ENCODE peak calls at places on chromosomes 4 and X, in six cellular contexts. V is fibroblast of lung, I is heart right ventricle, G is astrocyte, U is left ventricle myocardium inferior, C is WERI-Rb-1. E is an unnamed sample.

GRCh38 chr4:74531952-74532794 is 87.2 kb downstream of the AREG start:
- DNase-seq in G (peak; percentile 54), I (no peak), C (peak; percentile 26), U (no peak), V (peak; percentile 98), E (peak; percentile 87)

GRCh38 chr4:114945616-114946015 is 167.8 kb downstream of the NDST4 start:
- DNase-seq in V (no peak), C (no peak), G (no peak), I (no peak), U (no peak), E (no peak)

GRCh38 chr4:136036744-136037143 is 1495.5 kb downstream of the PCDH18 start:
- DNase-seq in U (no peak), C (no peak), V (peak; percentile 97), I (no peak), G (peak; percentile 74), E (peak; percentile 63)

GRCh38 chrX:281166-281999 is at the start of gene PLCXD1:
- DNase-seq in I (no peak), U (peak; percentile 24), C (peak; percentile 92), G (no peak), V (peak; percentile 66), E (peak; percentile 36)

GRCh38 chr4:142043509-142043908 is 407.1 kb downstream of the IL15 start:
- DNase-seq in V (peak; percentile 59), C (no peak), U (no peak), G (peak; percentile 57), I (no peak), E (peak; percentile 86)

GRCh38 chrX:48045410-48046311 is 25.8 kb downstream of the ZNF630 start:
- DNase-seq in C (no peak), G (peak; percentile 83), U (peak; percentile 50), I (peak; percentile 27), V (peak; percentile 36), E (peak; percentile 77)

GRCh38 chr4:38873290-38873949 is 5.8 kb downstream of the FAM114A1 start:
- DNase-seq in I (no peak), G (no peak), V (no peak), U (no peak), C (no peak), E (no peak)

GRCh38 chr4:8267077-8267476 is 2.5 kb upstream of the HTRA3 start:
- DNase-seq in U (peak; percentile 87), G (no peak), I (peak; percentile 85), V (peak; percentile 55), C (peak; percentile 64), E (peak; percentile 33)

GRCh38 chr4:48081196-48081595 is 52.9 kb downstream of the TXK start:
- DNase-seq in U (no peak), I (no peak), V (no peak), C (no peak), G (peak; percentile 42), E (peak; percentile 4)

GRCh38 chr4:186557061-186557460 is 1.7 kb upstream of the MTNR1A start:
- DNase-seq in V (no peak), C (no peak), G (no peak), U (no peak), I (no peak), E (no peak)

GRCh38 chr4:7556558-7556957 is 121.8 kb upstream of the PSAPL1 start:
- DNase-seq in U (no peak), C (no peak), V (no peak), I (no peak), G (no peak), E (no peak)

GRCh38 chr4:37976513-37976912 is 16.3 kb downstream of the PTTG2 start:
- DNase-seq in I (no peak), U (no peak), C (no peak), V (peak; percentile 11), G (no peak), E (no peak)

GRCh38 chr4:88211473-88212252 is 53.2 kb upstream of the ABCG2 start:
- DNase-seq in U (no peak), I (no peak), C (peak; percentile 15), V (peak; percentile 59), G (peak; percentile 13), E (peak; percentile 46)

GRCh38 chr4:41290486-41290885 is 33.8 kb downstream of the UCHL1 start:
- DNase-seq in V (no peak), G (no peak), I (peak; percentile 25), C (no peak), U (peak; percentile 31), E (no peak)

GRCh38 chr4:158121203-158121586 is 51.6 kb downstream of the GASK1B start:
- DNase-seq in I (no peak), G (peak; percentile 99), C (no peak), V (peak; percentile 100), U (no peak), E (peak; percentile 99)

GRCh38 chr4:6706173-6706572 is 3.5 kb downstream of the MRFAP1L1 start:
- DNase-seq in U (no peak), G (no peak), V (no peak), I (no peak), C (no peak), E (no peak)

GRCh38 chrX:40244980-40245379 is 147.2 kb upstream of the BCOR start:
- DNase-seq in C (peak; percentile 50), V (peak; percentile 23), G (peak; percentile 35), U (no peak), I (no peak), E (peak; percentile 14)

GRCh38 chrX:118205421-118205820 is 88.8 kb upstream of the KLHL13 start:
- DNase-seq in G (no peak), I (no peak), U (no peak), C (no peak), V (no peak), E (no peak)

GRCh38 chr4:13285336-13285735 is 198.8 kb downstream of the RAB28 start:
- DNase-seq in U (no peak), V (no peak), G (peak; percentile 47), C (no peak), I (no peak), E (no peak)

GRCh38 chr4:125334936-125335335 is 20.2 kb downstream of the FAT4 start:
- DNase-seq in V (no peak), C (no peak), G (no peak), I (no peak), U (no peak), E (no peak)

GRCh38 chr4:57090099-57090498 is 20.1 kb downstream of the IGFBP7 start:
- DNase-seq in G (no peak), V (no peak), U (no peak), C (no peak), I (no peak), E (no peak)

GRCh38 chr4:176210101-176210500 is 14.7 kb upstream of the SPATA4 start:
- DNase-seq in U (no peak), G (no peak), V (no peak), I (no peak), C (no peak), E (no peak)

DNA sequence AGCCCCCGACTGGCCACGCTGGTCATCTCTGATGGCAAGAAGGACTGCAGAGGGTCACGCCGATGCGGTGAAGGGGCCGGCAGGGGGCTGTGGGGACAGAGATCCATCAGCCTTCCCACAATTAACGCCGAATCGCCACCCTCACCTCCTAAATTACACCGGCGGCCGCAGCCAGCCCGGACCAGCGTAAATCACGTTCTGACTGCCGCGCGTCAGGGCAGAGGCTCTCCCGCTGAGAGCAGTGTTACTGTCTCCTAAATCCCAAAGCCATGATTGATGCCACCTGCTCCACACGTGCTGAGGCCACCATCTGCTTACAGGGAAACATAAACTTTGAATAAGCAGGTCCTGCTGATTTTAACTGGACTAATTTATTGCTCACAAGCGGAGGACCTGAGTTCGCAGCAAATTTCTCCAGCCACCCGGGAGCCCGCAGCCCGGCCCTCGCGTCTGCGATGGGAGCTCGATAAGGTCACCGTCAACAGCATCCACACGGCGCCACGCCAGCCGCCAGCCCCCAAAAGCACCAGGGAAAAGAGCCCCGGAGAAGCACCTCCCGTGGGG is 127.3 kb upstream of the NKX1-1 start:
- DNase-seq in G (no peak), C (peak; percentile 92), U (peak; percentile 7), I (peak; percentile 3), V (no peak), E (peak; percentile 2)
- H3K27me3 ChIP-seq in G (peaks cover 11% of the 10 kb centered on the region), C (no peaks in the 10 kb centered on the region), U (peaks cover 72% of the 10 kb centered on the region), I (peaks cover 25% of the 10 kb centered on the region), V (peaks cover 6% of the 10 kb centered on the region), E (peaks cover 50% of the 10 kb centered on the region)

GRCh38 chr4:163196904-163197505 is 30.3 kb upstream of the NAF1 start:
- DNase-seq in U (no peak), C (no peak), G (no peak), V (no peak), I (no peak), E (no peak)

GRCh38 chr4:163195247-163195765 is 28.6 kb upstream of the NAF1 start:
- DNase-seq in I (no peak), V (no peak), C (no peak), U (no peak), G (no peak), E (no peak)

GRCh38 chr4:163193717-163194116 is 27.0 kb upstream of the NAF1 start:
- DNase-seq in V (no peak), U (no peak), C (no peak), I (no peak), G (no peak), E (no peak)

GRCh38 chr4:163191999-163192398 is 25.3 kb upstream of the NAF1 start:
- DNase-seq in C (no peak), G (no peak), U (no peak), V (no peak), I (no peak), E (peak; percentile 39)

DNA sequence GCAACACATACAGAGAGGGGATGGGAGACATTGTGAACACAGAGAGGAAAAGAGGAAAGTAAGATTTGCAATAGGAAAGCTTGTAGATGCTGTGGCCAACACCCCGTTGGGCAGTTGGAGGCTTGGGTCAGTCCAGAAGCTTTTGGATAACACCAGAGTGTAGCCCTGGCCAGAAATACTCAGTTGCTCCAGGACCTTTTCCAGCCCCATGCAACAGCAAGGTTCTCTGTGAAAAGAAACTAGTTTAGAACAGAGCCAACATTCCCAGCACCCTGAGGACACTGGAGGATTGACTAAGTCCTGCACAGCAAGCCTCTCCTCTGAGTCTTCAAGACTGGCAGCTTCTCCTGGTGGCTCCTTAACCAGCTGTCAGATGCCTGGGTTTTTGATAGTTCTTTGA is 27.9 kb upstream of the NAF1 start:
- DNase-seq in I (no peak), C (no peak), U (no peak), V (no peak), G (no peak), E (no peak)
- H3K27me3 ChIP-seq in I (peaks cover 3% of the 10 kb centered on the region), C (no peaks in the 10 kb centered on the region), U (peaks cover 6% of the 10 kb centered on the region), V (no peaks in the 10 kb centered on the region), G (no peaks in the 10 kb centered on the region), E (no peaks in the 10 kb centered on the region)

GRCh38 chr4:84497220-84497834 is 1.8 kb downstream of the NKX6-1 start:
- DNase-seq in I (no peak), U (no peak), C (no peak), V (no peak), G (peak; percentile 41), E (peak; percentile 2)
- H3K27me3 ChIP-seq in I (peaks cover 100% of the 10 kb centered on the region), U (peaks cover 100% of the 10 kb centered on the region), C (peaks cover 79% of the 10 kb centered on the region), V (peaks cover 67% of the 10 kb centered on the region), G (peaks cover 74% of the 10 kb centered on the region), E (peaks cover 86% of the 10 kb centered on the region)

DNA sequence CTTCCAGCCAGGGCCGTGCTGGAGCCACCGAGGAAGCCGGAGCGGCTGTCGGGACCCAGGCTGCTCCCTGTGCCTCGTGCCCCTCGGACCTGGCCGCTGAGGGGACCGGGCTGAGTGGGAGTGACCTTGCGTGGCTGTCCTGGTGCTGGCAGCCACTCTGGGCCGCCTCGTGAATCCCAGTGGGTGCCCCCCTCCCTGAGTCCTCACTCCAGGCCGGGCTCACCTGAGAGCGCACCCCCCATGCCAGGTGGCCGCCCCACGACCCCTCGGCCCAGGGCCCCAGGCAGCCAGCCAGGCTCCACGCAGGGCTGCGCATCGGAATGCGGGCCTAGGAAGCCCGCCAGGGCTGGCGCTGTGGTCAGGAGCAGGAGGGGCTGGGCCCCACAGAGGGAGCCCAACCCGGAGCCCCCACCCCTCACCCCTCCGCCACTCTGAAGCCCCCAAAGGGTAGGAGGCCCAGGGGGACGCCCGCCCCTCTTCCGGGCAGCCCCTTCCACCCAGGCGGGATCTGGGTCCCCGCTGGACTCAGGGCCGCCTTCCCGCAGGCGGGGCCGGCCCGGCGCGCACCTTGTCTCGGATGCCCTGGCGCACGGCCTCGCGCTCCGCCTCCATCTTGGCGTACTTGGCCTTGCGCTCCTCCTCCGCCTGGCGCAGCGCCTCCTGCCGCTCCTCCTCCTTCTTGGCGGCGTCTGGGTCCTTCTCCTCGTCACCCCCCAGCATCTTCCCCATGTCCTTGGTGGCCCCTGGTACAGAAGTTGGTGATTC is 33.9 kb downstream of the CPLX1 start:
- DNase-seq in I (no peak), C (no peak), U (no peak), V (no peak), G (no peak), E (no peak)
- H3K27me3 ChIP-seq in I (peaks cover 55% of the 10 kb centered on the region), C (no peaks in the 10 kb centered on the region), U (peaks cover 91% of the 10 kb centered on the region), V (peaks cover 40% of the 10 kb centered on the region), G (peaks cover 51% of the 10 kb centered on the region), E (peaks cover 77% of the 10 kb centered on the region)

E was measured in IMR-90.